ENCODE peak calls at places on chromosome 1, in eight cellular contexts. One of them, this sample, is unnamed.

GRCh38 chr1:247885011-247885410 is 10.4 kb upstream of the OR2W3 start:
- DNase-seq in BJ: no peak
- DNase-seq in GM13976: no peak
- DNase-seq in fibroblast of pulmonary artery: no peak
- DNase-seq in breast epithelium: no peak
- DNase-seq in OCI-LY7: no peak
- DNase-seq in cardiac fibroblast: peak; percentile 29
- DNase-seq in activated CD8-positive, alpha-beta T cell treated with anti-CD3 and anti-CD28 coated beads for 36 hours: peak; percentile 6
- DNase-seq in this sample: peak; percentile 1

GRCh38 chr1:53442297-53442696 is 16.9 kb upstream of the DMRTB1 start:
- DNase-seq in BJ: no peak
- DNase-seq in GM13976: no peak
- DNase-seq in fibroblast of pulmonary artery: peak; percentile 49
- DNase-seq in breast epithelium: no peak
- DNase-seq in OCI-LY7: no peak
- DNase-seq in cardiac fibroblast: peak; percentile 74
- DNase-seq in activated CD8-positive, alpha-beta T cell treated with anti-CD3 and anti-CD28 coated beads for 36 hours: peak; percentile 10
- DNase-seq in this sample: peak; percentile 78

GRCh38 chr1:11462224-11462923 is 16.6 kb upstream of the DISP3 start:
- DNase-seq in BJ: no peak
- DNase-seq in GM13976: no peak
- DNase-seq in fibroblast of pulmonary artery: no peak
- DNase-seq in breast epithelium: no peak
- DNase-seq in OCI-LY7: no peak
- DNase-seq in cardiac fibroblast: no peak
- DNase-seq in activated CD8-positive, alpha-beta T cell treated with anti-CD3 and anti-CD28 coated beads for 36 hours: no peak
- DNase-seq in this sample: no peak

GRCh38 chr1:229230136-229230892 is 40.6 kb upstream of the RAB4A start:
- DNase-seq in BJ: no peak
- DNase-seq in GM13976: peak; percentile 46
- DNase-seq in fibroblast of pulmonary artery: no peak
- DNase-seq in breast epithelium: no peak
- DNase-seq in OCI-LY7: no peak
- DNase-seq in cardiac fibroblast: no peak
- DNase-seq in activated CD8-positive, alpha-beta T cell treated with anti-CD3 and anti-CD28 coated beads for 36 hours: no peak
- DNase-seq in this sample: no peak

GRCh38 chr1:2430592-2430973 is 18.2 kb upstream of the PEX10 start:
- DNase-seq in BJ: no peak
- DNase-seq in GM13976: no peak
- DNase-seq in fibroblast of pulmonary artery: no peak
- DNase-seq in breast epithelium: no peak
- DNase-seq in OCI-LY7: no peak
- DNase-seq in cardiac fibroblast: no peak
- DNase-seq in activated CD8-positive, alpha-beta T cell treated with anti-CD3 and anti-CD28 coated beads for 36 hours: no peak
- DNase-seq in this sample: no peak

GRCh38 chr1:162632234-162632666 is at the start of gene DDR2:
- DNase-seq in BJ: peak; percentile 86
- DNase-seq in GM13976: no peak
- DNase-seq in fibroblast of pulmonary artery: peak; percentile 97
- DNase-seq in breast epithelium: peak; percentile 62
- DNase-seq in OCI-LY7: no peak
- DNase-seq in cardiac fibroblast: peak; percentile 92
- DNase-seq in activated CD8-positive, alpha-beta T cell treated with anti-CD3 and anti-CD28 coated beads for 36 hours: no peak
- DNase-seq in this sample: peak; percentile 98

GRCh38 chr1:22741118-22741517 is 30.5 kb downstream of the EPHB2 start:
- DNase-seq in BJ: no peak
- DNase-seq in GM13976: no peak
- DNase-seq in fibroblast of pulmonary artery: no peak
- DNase-seq in breast epithelium: no peak
- DNase-seq in OCI-LY7: no peak
- DNase-seq in cardiac fibroblast: no peak
- DNase-seq in activated CD8-positive, alpha-beta T cell treated with anti-CD3 and anti-CD28 coated beads for 36 hours: no peak
- DNase-seq in this sample: no peak

GRCh38 chr1:6497215-6497866 is 5.9 kb upstream of the PLEKHG5 start:
- DNase-seq in BJ: no peak
- DNase-seq in GM13976: peak; percentile 80
- DNase-seq in fibroblast of pulmonary artery: peak; percentile 42
- DNase-seq in breast epithelium: no peak
- DNase-seq in OCI-LY7: peak; percentile 16
- DNase-seq in cardiac fibroblast: peak; percentile 40
- DNase-seq in activated CD8-positive, alpha-beta T cell treated with anti-CD3 and anti-CD28 coated beads for 36 hours: peak; percentile 63
- DNase-seq in this sample: no peak

GRCh38 chr1:236064674-236065508 is at the start of gene NID1:
- DNase-seq in BJ: no peak
- DNase-seq in GM13976: peak; percentile 76
- DNase-seq in fibroblast of pulmonary artery: peak; percentile 81
- DNase-seq in breast epithelium: peak; percentile 47
- DNase-seq in OCI-LY7: no peak
- DNase-seq in cardiac fibroblast: peak; percentile 77
- DNase-seq in activated CD8-positive, alpha-beta T cell treated with anti-CD3 and anti-CD28 coated beads for 36 hours: peak; percentile 13
- DNase-seq in this sample: peak; percentile 81

GRCh38 chr1:61253059-61253735 is 170.8 kb downstream of the NFIA start:
- DNase-seq in BJ: no peak
- DNase-seq in GM13976: no peak
- DNase-seq in fibroblast of pulmonary artery: peak; percentile 83
- DNase-seq in breast epithelium: peak; percentile 81
- DNase-seq in OCI-LY7: no peak
- DNase-seq in cardiac fibroblast: peak; percentile 92
- DNase-seq in activated CD8-positive, alpha-beta T cell treated with anti-CD3 and anti-CD28 coated beads for 36 hours: no peak
- DNase-seq in this sample: peak; percentile 80

GRCh38 chr1:224189561-224189960 is 6.5 kb downstream of the DEGS1 start:
- DNase-seq in BJ: no peak
- DNase-seq in GM13976: no peak
- DNase-seq in fibroblast of pulmonary artery: no peak
- DNase-seq in breast epithelium: no peak
- DNase-seq in OCI-LY7: no peak
- DNase-seq in cardiac fibroblast: no peak
- DNase-seq in activated CD8-positive, alpha-beta T cell treated with anti-CD3 and anti-CD28 coated beads for 36 hours: no peak
- DNase-seq in this sample: peak; percentile 28

GRCh38 chr1:202861420-202862121 is 27.4 kb downstream of the RABIF start:
- DNase-seq in BJ: peak; percentile 46
- DNase-seq in GM13976: peak; percentile 94
- DNase-seq in fibroblast of pulmonary artery: peak; percentile 87
- DNase-seq in breast epithelium: peak; percentile 89
- DNase-seq in OCI-LY7: no peak
- DNase-seq in cardiac fibroblast: peak; percentile 81
- DNase-seq in activated CD8-positive, alpha-beta T cell treated with anti-CD3 and anti-CD28 coated beads for 36 hours: peak; percentile 60
- DNase-seq in this sample: peak; percentile 75

GRCh38 chr1:168469690-168470089 is 74.1 kb downstream of the XCL2 start:
- DNase-seq in BJ: peak; percentile 95
- DNase-seq in GM13976: no peak
- DNase-seq in fibroblast of pulmonary artery: peak; percentile 59
- DNase-seq in breast epithelium: peak; percentile 18
- DNase-seq in OCI-LY7: no peak
- DNase-seq in cardiac fibroblast: peak; percentile 60
- DNase-seq in activated CD8-positive, alpha-beta T cell treated with anti-CD3 and anti-CD28 coated beads for 36 hours: peak; percentile 74
- DNase-seq in this sample: peak; percentile 92

GRCh38 chr1:168468822-168469221 is 75.0 kb downstream of the XCL2 start:
- DNase-seq in BJ: no peak
- DNase-seq in GM13976: no peak
- DNase-seq in fibroblast of pulmonary artery: no peak
- DNase-seq in breast epithelium: no peak
- DNase-seq in OCI-LY7: no peak
- DNase-seq in cardiac fibroblast: no peak
- DNase-seq in activated CD8-positive, alpha-beta T cell treated with anti-CD3 and anti-CD28 coated beads for 36 hours: no peak
- DNase-seq in this sample: no peak

GRCh38 chr1:168472244-168472643 is 71.6 kb downstream of the XCL2 start:
- DNase-seq in BJ: no peak
- DNase-seq in GM13976: no peak
- DNase-seq in fibroblast of pulmonary artery: no peak
- DNase-seq in breast epithelium: no peak
- DNase-seq in OCI-LY7: no peak
- DNase-seq in cardiac fibroblast: no peak
- DNase-seq in activated CD8-positive, alpha-beta T cell treated with anti-CD3 and anti-CD28 coated beads for 36 hours: no peak
- DNase-seq in this sample: no peak

GRCh38 chr1:168473164-168473563 is 70.6 kb downstream of the XCL2 start:
- DNase-seq in BJ: no peak
- DNase-seq in GM13976: no peak
- DNase-seq in fibroblast of pulmonary artery: no peak
- DNase-seq in breast epithelium: no peak
- DNase-seq in OCI-LY7: no peak
- DNase-seq in cardiac fibroblast: no peak
- DNase-seq in activated CD8-positive, alpha-beta T cell treated with anti-CD3 and anti-CD28 coated beads for 36 hours: no peak
- DNase-seq in this sample: no peak

DNA sequence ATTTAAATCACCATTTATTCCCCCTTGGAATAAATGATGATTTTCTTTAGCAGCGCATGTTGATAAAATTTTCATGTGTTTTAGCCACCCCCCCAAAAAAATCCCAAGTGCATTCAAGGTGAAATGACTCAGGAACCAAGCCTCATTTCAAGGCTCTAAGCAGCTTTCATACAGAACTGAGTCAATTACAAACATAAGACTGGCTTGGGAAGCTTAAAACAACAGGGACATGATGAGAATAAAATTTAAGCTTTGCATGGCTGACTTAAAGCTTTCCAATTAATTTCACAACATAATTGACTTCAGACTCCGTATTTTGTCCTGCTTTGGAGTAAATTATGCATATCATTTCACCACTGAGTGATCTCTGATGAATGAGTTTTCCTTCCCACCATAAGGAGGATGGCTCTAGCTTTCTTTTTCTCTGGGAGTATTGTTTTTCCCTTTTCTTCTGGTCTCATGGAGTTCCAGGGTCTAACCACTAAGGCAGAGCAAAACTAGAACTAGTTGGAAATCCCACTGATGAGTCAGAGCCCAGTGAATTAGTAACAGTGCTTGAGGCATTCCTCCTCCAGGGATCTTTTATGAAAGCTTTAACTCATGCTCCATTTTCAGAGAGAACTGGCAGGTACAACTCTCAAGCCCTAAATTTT is 72.8 kb downstream of the XCL2 start:
- DNase-seq in BJ: peak; percentile 86
- DNase-seq in GM13976: no peak
- DNase-seq in fibroblast of pulmonary artery: peak; percentile 89
- DNase-seq in breast epithelium: no peak
- DNase-seq in OCI-LY7: no peak
- DNase-seq in cardiac fibroblast: peak; percentile 89
- DNase-seq in activated CD8-positive, alpha-beta T cell treated with anti-CD3 and anti-CD28 coated beads for 36 hours: no peak
- DNase-seq in this sample: peak; percentile 96
- TF ChIP-seq CTCF in BJ: peak; percentile 10
- TF ChIP-seq CTCF in GM13976: no peak
- TF ChIP-seq CTCF in fibroblast of pulmonary artery: no peak
- TF ChIP-seq CTCF in breast epithelium: no peak
- TF ChIP-seq CTCF in OCI-LY7: no peak
- TF ChIP-seq CTCF in cardiac fibroblast: peak; percentile 9
- TF ChIP-seq CTCF in activated CD8-positive, alpha-beta T cell treated with anti-CD3 and anti-CD28 coated beads for 36 hours: no peak
- TF ChIP-seq CTCF in this sample: peak; percentile 22

DNA sequence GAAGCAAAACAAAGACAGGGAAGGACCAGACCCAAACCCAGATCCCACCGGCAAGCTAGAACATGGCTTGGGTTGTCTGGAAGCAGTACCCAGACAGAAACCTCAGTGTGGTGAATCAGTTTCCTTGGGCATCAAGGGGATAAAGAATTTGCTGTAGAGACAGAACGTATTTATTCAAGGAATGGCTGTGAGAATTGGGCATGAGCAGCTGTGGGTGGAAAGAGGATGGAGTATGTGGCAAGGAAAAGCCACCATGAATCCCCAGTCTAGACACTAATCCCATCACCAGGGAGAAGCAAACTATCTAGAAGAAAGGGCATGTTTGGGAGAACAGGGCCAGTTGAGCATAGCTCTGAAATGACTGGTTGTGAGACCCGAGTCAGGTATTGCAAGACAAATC is 109.2 kb downstream of the TOMM20 start:
- DNase-seq in BJ: no peak
- DNase-seq in GM13976: no peak
- DNase-seq in fibroblast of pulmonary artery: no peak
- DNase-seq in breast epithelium: no peak
- DNase-seq in OCI-LY7: no peak
- DNase-seq in cardiac fibroblast: no peak
- DNase-seq in activated CD8-positive, alpha-beta T cell treated with anti-CD3 and anti-CD28 coated beads for 36 hours: no peak
- DNase-seq in this sample: no peak
- TF ChIP-seq CTCF in BJ: no peak
- TF ChIP-seq CTCF in GM13976: no peak
- TF ChIP-seq CTCF in fibroblast of pulmonary artery: no peak
- TF ChIP-seq CTCF in breast epithelium: no peak
- TF ChIP-seq CTCF in OCI-LY7: no peak
- TF ChIP-seq CTCF in cardiac fibroblast: no peak
- TF ChIP-seq CTCF in activated CD8-positive, alpha-beta T cell treated with anti-CD3 and anti-CD28 coated beads for 36 hours: no peak
- TF ChIP-seq CTCF in this sample: no peak

GRCh38 chr1:16048573-16049189 is 5.1 kb downstream of the CLCNKB start:
- DNase-seq in BJ: no peak
- DNase-seq in GM13976: no peak
- DNase-seq in fibroblast of pulmonary artery: peak; percentile 33
- DNase-seq in breast epithelium: peak; percentile 27
- DNase-seq in OCI-LY7: peak; percentile 51
- DNase-seq in cardiac fibroblast: no peak
- DNase-seq in activated CD8-positive, alpha-beta T cell treated with anti-CD3 and anti-CD28 coated beads for 36 hours: peak; percentile 68
- DNase-seq in this sample: no peak
- TF ChIP-seq CTCF in BJ: peak; percentile 14
- TF ChIP-seq CTCF in GM13976: no peak
- TF ChIP-seq CTCF in fibroblast of pulmonary artery: no peak
- TF ChIP-seq CTCF in breast epithelium: no peak
- TF ChIP-seq CTCF in OCI-LY7: peak; percentile 22
- TF ChIP-seq CTCF in cardiac fibroblast: no peak
- TF ChIP-seq CTCF in activated CD8-positive, alpha-beta T cell treated with anti-CD3 and anti-CD28 coated beads for 36 hours: no peak
- TF ChIP-seq CTCF in this sample: no peak

DNA sequence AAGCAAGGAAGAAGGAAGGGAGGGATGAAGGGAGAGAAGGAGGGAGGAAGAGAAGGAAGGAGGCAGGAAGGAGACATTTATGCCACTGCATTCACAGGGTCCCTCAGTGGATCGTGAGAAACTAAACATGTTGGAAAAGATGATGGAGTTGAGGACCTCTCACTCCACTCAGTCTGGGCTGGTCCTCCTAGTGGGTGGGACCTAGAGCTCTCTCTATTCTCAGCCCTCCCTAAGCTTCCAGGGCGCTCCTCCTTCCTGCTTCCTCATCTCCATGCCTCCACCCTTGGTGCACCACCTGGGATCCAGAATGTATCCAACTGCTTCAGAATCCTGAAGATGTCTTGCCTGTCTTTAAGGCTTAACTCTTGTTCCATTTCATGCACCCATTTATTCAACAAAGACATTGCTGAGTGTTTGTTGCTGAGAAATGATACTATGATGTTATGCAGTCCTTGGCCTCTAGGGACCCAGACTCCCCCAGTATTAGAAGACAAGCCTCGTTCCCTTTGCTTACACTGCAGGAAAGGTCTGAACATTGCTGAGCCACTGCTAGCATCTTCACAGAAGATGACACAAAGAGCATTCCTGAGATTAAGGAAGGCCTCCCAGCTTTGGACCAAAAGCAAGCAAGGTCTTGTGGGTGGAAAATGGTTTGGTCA is 88.5 kb downstream of the BEND5 start:
- DNase-seq in BJ: no peak
- DNase-seq in GM13976: peak; percentile 40
- DNase-seq in fibroblast of pulmonary artery: peak; percentile 8
- DNase-seq in breast epithelium: no peak
- DNase-seq in OCI-LY7: peak; percentile 31
- DNase-seq in cardiac fibroblast: no peak
- DNase-seq in activated CD8-positive, alpha-beta T cell treated with anti-CD3 and anti-CD28 coated beads for 36 hours: no peak
- DNase-seq in this sample: peak; percentile 14
- TF ChIP-seq CTCF in BJ: peak; percentile 27
- TF ChIP-seq CTCF in GM13976: no peak
- TF ChIP-seq CTCF in fibroblast of pulmonary artery: peak; percentile 39
- TF ChIP-seq CTCF in breast epithelium: peak; percentile 9
- TF ChIP-seq CTCF in OCI-LY7: peak; percentile 71
- TF ChIP-seq CTCF in cardiac fibroblast: peak; percentile 16
- TF ChIP-seq CTCF in activated CD8-positive, alpha-beta T cell treated with anti-CD3 and anti-CD28 coated beads for 36 hours: peak; percentile 36
- TF ChIP-seq CTCF in this sample: peak; percentile 33

DNA sequence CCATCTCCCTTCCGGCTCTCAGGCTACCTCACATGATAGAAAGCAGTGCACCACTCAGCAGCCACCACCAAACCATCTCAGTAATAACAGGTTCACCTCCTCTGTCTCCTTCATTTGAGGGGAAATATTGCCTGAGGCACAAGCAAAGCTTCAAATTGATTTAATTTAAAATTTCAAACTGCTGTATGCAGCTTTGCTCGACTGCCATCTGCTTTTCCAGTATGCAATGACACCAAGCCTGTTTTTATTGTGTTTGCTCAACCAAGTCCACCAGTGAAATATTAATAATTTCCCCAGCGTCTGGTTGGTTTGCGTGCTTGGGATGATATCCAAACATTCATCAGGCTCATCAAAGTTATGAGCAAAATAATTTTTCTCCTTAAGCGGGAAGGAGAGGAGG is 552.4 kb upstream of the DAB1 start:
- DNase-seq in BJ: no peak
- DNase-seq in GM13976: no peak
- DNase-seq in fibroblast of pulmonary artery: no peak
- DNase-seq in breast epithelium: no peak
- DNase-seq in OCI-LY7: no peak
- DNase-seq in cardiac fibroblast: no peak
- DNase-seq in activated CD8-positive, alpha-beta T cell treated with anti-CD3 and anti-CD28 coated beads for 36 hours: no peak
- DNase-seq in this sample: no peak
- TF ChIP-seq CTCF in BJ: no peak
- TF ChIP-seq CTCF in GM13976: no peak
- TF ChIP-seq CTCF in fibroblast of pulmonary artery: no peak
- TF ChIP-seq CTCF in breast epithelium: no peak
- TF ChIP-seq CTCF in OCI-LY7: no peak
- TF ChIP-seq CTCF in cardiac fibroblast: no peak
- TF ChIP-seq CTCF in activated CD8-positive, alpha-beta T cell treated with anti-CD3 and anti-CD28 coated beads for 36 hours: no peak
- TF ChIP-seq CTCF in this sample: peak; percentile 5

This sample was measured in fibroblast of mammary gland.